ENCODE peak calls at places on chromosomes 13 and 19, in five cellular contexts. C is AG09319, P is germinal center, B is ascending aorta, L is T1000. U is an unnamed sample.

GRCh38 chr19:17390665-17391370 is 3.2 kb downstream of the CCDC194 start:
- DNase-seq in C (peak; percentile 59), P (peak; percentile 96), B (peak; percentile 96), L (peak; percentile 71), U (peak; percentile 80)

GRCh38 chr19:47433121-47433520 is 13.8 kb upstream of the MEIS3 start:
- DNase-seq in C (no peak), B (no peak), P (peak; percentile 27), L (no peak), U (no peak)

GRCh38 chr13:70253834-70254233 is 145.6 kb upstream of the KLHL1 start:
- DNase-seq in B (no peak), P (no peak), L (no peak), C (no peak), U (no peak)

GRCh38 chr19:14333101-14333871 is 48.0 kb upstream of the ADGRE5 start:
- DNase-seq in C (no peak), L (no peak), P (no peak), B (no peak), U (no peak)

GRCh38 chr13:27359203-27359821 is 65.1 kb upstream of the GTF3A start:
- DNase-seq in C (no peak), L (peak; percentile 17), B (peak; percentile 77), P (peak; percentile 74), U (peak; percentile 36)

GRCh38 chr13:94079876-94080275 is 399.6 kb downstream of the DCT start:
- DNase-seq in P (no peak), C (peak; percentile 27), L (no peak), B (no peak), U (no peak)

GRCh38 chr13:39415403-39415802 is 187.6 kb downstream of the LHFPL6 start:
- DNase-seq in C (no peak), P (peak; percentile 14), B (peak; percentile 73), L (no peak), U (peak; percentile 52)

GRCh38 chr19:12085074-12085818 is 20.7 kb downstream of the ZNF844 start:
- DNase-seq in C (no peak), P (no peak), L (no peak), B (no peak), U (no peak)

U was measured in SJSA1.